ENCODE peak calls at places on chromosomes 16 and 17, in nine cellular contexts. V is right lobe of liver, W is epithelial cell of proximal tubule, L is sigmoid colon, R is body of pancreas, A is epithelial cell of esophagus, I is fibroblast of mammary gland, U is fibroblast of the aortic adventitia, Y is cardiac fibroblast. H is an unnamed sample.

GRCh38 chr16:87778830-87779579 is 13.2 kb upstream of the KLHDC4 start:
- DNase-seq in W (no peak), U (peak), V (peak), L (peak), R (peak), Y (peak), I (peak), A (peak), H (peak)

GRCh38 chr17:58960068-58960467 is 146.6 kb downstream of the TRIM37 start:
- DNase-seq in I (peak), R (peak), U (peak), W (peak), A (peak), L (no peak), Y (peak), V (no peak), H (no peak)

GRCh38 chr17:27354491-27355081 is 60.7 kb downstream of the WSB1 start:
- DNase-seq in L (no peak), I (no peak), Y (peak), A (peak), R (peak), V (no peak), U (no peak), W (no peak), H (no peak)

GRCh38 chr16:14301150-14302030 is 230.3 kb downstream of the MRTFB start:
- DNase-seq in U (peak), V (no peak), W (no peak), L (peak), Y (no peak), R (peak), A (peak), I (no peak), H (no peak)

GRCh38 chr16:23516366-23517137 is 6.3 kb upstream of the GGA2 start:
- DNase-seq in R (no peak), U (no peak), A (no peak), Y (no peak), I (no peak), V (no peak), W (no peak), L (no peak), H (no peak)

GRCh38 chr16:50121721-50122445 is 31.2 kb upstream of the TENT4B start:
- DNase-seq in R (no peak), U (no peak), A (no peak), Y (no peak), V (no peak), W (no peak), L (no peak), I (no peak), H (no peak)

GRCh38 chr16:85689285-85689949 is 663 bp upstream of the GINS2 start:
- DNase-seq in R (peak), I (no peak), A (no peak), V (peak), W (no peak), L (no peak), U (no peak), Y (no peak), H (no peak)

GRCh38 chr16:75379911-75380847 is 53.1 kb downstream of the CFDP1 start:
- DNase-seq in A (no peak), L (no peak), R (peak), V (no peak), Y (no peak), W (no peak), U (no peak), I (no peak), H (no peak)

GRCh38 chr17:19650826-19651225 is 2.3 kb downstream of the ALDH3A2 start:
- DNase-seq in A (peak), U (no peak), L (no peak), W (no peak), Y (peak), I (peak), R (no peak), V (no peak), H (no peak)

GRCh38 chr17:2084129-2084765 is 29.3 kb downstream of the HIC1 start:
- DNase-seq in R (no peak), U (peak), I (peak), L (peak), V (no peak), W (no peak), A (peak), Y (peak), H (no peak)

GRCh38 chr17:10198509-10199249 is at the start of gene GAS7:
- DNase-seq in W (no peak), V (peak), U (no peak), L (peak), R (peak), A (no peak), Y (no peak), I (no peak), H (peak)

GRCh38 chr17:73205326-73205980 is 12.6 kb downstream of the COG1 start:
- DNase-seq in W (no peak), R (no peak), Y (no peak), L (no peak), A (no peak), I (no peak), V (no peak), U (no peak), H (no peak)

GRCh38 chr16:67207857-67208524 is 9.1 kb downstream of the ELMO3 start:
- DNase-seq in V (no peak), R (no peak), L (no peak), Y (peak), W (no peak), I (peak), U (no peak), A (peak), H (no peak)

GRCh38 chr16:19607610-19608280 is 52.2 kb downstream of the VPS35L start:
- DNase-seq in A (no peak), R (no peak), W (no peak), I (peak), V (no peak), Y (peak), U (peak), L (no peak), H (no peak)

GRCh38 chr17:77364941-77365583 is 224.3 kb downstream of the SEC14L1 start:
- DNase-seq in I (no peak), L (no peak), Y (no peak), A (no peak), U (no peak), R (no peak), V (no peak), W (no peak), H (no peak)

GRCh38 chr16:85612801-85613608 is at the start of gene GSE1:
- DNase-seq in W (peak), A (peak), Y (peak), I (peak), L (peak), R (peak), V (peak), U (peak), H (no peak)

GRCh38 chr17:58084317-58084981 is 1.2 kb downstream of the DYNLL2 start:
- DNase-seq in Y (peak), I (peak), A (peak), U (peak), V (no peak), R (peak), L (peak), W (no peak), H (no peak)

GRCh38 chr17:28047806-28048205 is 5.3 kb downstream of the NLK start:
- DNase-seq in L (no peak), R (no peak), U (no peak), Y (no peak), I (no peak), V (no peak), W (no peak), A (no peak), H (no peak)

GRCh38 chr17:8190506-8190905 is 526 bp upstream of the BORCS6 start:
- DNase-seq in I (no peak), L (no peak), V (no peak), U (no peak), W (no peak), A (no peak), R (no peak), Y (no peak), H (no peak)

GRCh38 chr17:6078370-6078950 is 8.3 kb downstream of the WSCD1 start:
- DNase-seq in L (no peak), W (no peak), U (no peak), I (no peak), V (no peak), R (no peak), Y (no peak), A (no peak), H (peak)

GRCh38 chr17:77248216-77249054 is 107.7 kb downstream of the SEC14L1 start:
- DNase-seq in Y (no peak), R (no peak), W (no peak), L (no peak), I (no peak), A (no peak), U (no peak), V (no peak), H (no peak)

GRCh38 chr17:36869856-36870617 is 67.2 kb upstream of the LHX1 start:
- DNase-seq in W (no peak), Y (peak), L (no peak), R (no peak), A (peak), U (peak), I (peak), V (no peak), H (no peak)

GRCh38 chr16:70808371-70808770 is 7.4 kb upstream of the VAC14 start:
- DNase-seq in U (no peak), I (no peak), W (no peak), A (no peak), Y (no peak), L (no peak), R (no peak), V (no peak), H (no peak)

GRCh38 chr16:29779474-29779873 is 1.4 kb downstream of the ZG16 start:
- DNase-seq in A (peak), L (no peak), I (no peak), U (peak), Y (no peak), V (no peak), R (no peak), W (no peak), H (no peak)

GRCh38 chr16:81556715-81557284 is 112.2 kb downstream of the CMIP start:
- DNase-seq in Y (peak), U (no peak), A (no peak), I (peak), L (no peak), W (no peak), V (no peak), R (no peak), H (no peak)

GRCh38 chr17:19317359-19318095 is 45.0 kb downstream of the B9D1 start:
- DNase-seq in A (no peak), W (peak), R (peak), U (peak), I (peak), V (peak), L (peak), Y (peak), H (no peak)

GRCh38 chr16:61500851-61501250 is 535.4 kb downstream of the CDH8 start:
- DNase-seq in Y (no peak), W (no peak), V (no peak), R (no peak), U (no peak), I (no peak), A (no peak), L (no peak), H (no peak)

GRCh38 chr17:35716897-35717839 is 14.3 kb upstream of the RASL10B start:
- DNase-seq in R (peak), V (no peak), W (no peak), Y (peak), L (no peak), U (no peak), I (no peak), A (peak), H (no peak)

GRCh38 chr17:75681289-75681688 is 14.2 kb downstream of the SAP30BP start:
- DNase-seq in A (peak), W (no peak), V (no peak), L (no peak), R (no peak), Y (peak), U (peak), I (peak), H (no peak)

GRCh38 chr17:64634217-64634616 is 27.9 kb downstream of the SMURF2 start:
- DNase-seq in V (no peak), R (no peak), Y (no peak), W (no peak), U (no peak), I (no peak), L (no peak), A (no peak), H (no peak)

GRCh38 chr16:85690469-85691064 is 1.8 kb upstream of the GINS2 start:
- DNase-seq in Y (no peak), V (no peak), A (no peak), W (no peak), R (peak), U (no peak), I (no peak), L (no peak), H (no peak)

GRCh38 chr16:67339453-67339852 is 12.8 kb downstream of the LRRC36 start:
- DNase-seq in L (no peak), U (peak), V (no peak), R (no peak), I (peak), Y (peak), W (no peak), A (peak), H (no peak)

GRCh38 chr17:78416791-78417530 is 38.5 kb downstream of the PGS1 start:
- DNase-seq in R (peak), I (peak), L (peak), A (no peak), V (no peak), Y (no peak), U (peak), W (no peak), H (no peak)

GRCh38 chr16:82358601-82359221 is 188.7 kb upstream of the MPHOSPH6 start:
- DNase-seq in L (no peak), A (peak), W (no peak), V (no peak), U (no peak), R (no peak), I (no peak), Y (no peak), H (no peak)

GRCh38 chr16:27678955-27679354 is 129.0 kb downstream of the KATNIP start:
- DNase-seq in L (no peak), A (no peak), I (no peak), R (no peak), Y (no peak), W (no peak), U (no peak), V (no peak), H (no peak)

GRCh38 chr16:8505327-8505991 is 84.9 kb downstream of the TMEM114 start:
- DNase-seq in A (peak), W (no peak), V (no peak), I (no peak), L (no peak), R (no peak), U (no peak), Y (no peak), H (no peak)

GRCh38 chr16:87818533-87819161 is 50.7 kb downstream of the SLC7A5 start:
- DNase-seq in A (no peak), V (no peak), U (no peak), R (no peak), Y (no peak), I (no peak), L (no peak), W (no peak), H (no peak)

GRCh38 chr17:41800601-41801373 is 11.0 kb downstream of the P3H4 start:
- DNase-seq in V (no peak), Y (peak), W (no peak), R (no peak), L (peak), A (peak), I (peak), U (peak), H (no peak)

GRCh38 chr16:48374255-48374654 is 11.0 kb downstream of the SIAH1 start:
- DNase-seq in R (no peak), A (no peak), U (no peak), V (no peak), Y (no peak), I (no peak), L (no peak), W (no peak), H (no peak)

GRCh38 chr16:67104061-67104460 is 5.7 kb upstream of the PHAF1 start:
- DNase-seq in U (peak), Y (peak), I (peak), L (no peak), A (no peak), V (no peak), W (no peak), R (peak), H (no peak)

DNA sequence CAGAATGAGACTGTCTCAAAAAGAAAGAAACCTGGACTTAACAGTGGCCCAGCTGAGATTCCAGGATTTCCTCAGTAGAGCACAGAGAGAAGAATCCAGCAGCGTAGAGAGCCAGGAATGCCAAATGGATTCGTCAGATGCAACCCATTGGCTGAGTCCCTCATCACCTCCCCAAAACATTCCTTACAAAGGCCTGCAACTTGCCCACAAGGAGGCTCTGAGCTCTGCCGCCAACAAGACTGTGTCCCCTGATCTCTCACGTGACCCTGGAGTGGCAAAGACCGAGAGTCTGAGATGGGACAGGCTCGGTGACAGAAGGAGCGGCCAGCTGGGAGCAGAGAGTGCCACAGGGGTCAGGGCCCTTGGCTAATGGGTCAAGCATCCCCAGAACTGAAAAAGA is 6.9 kb upstream of the CHMP6 start:
- DNase-seq in R (no peak), Y (peak), A (peak), V (no peak), U (peak), L (no peak), I (peak), W (no peak), H (no peak)
- TF ChIP-seq CTCF in R (no peak), Y (peak), A (no peak), V (no peak), U (peak), L (no peak), I (peak), W (peak), H (no peak)

DNA sequence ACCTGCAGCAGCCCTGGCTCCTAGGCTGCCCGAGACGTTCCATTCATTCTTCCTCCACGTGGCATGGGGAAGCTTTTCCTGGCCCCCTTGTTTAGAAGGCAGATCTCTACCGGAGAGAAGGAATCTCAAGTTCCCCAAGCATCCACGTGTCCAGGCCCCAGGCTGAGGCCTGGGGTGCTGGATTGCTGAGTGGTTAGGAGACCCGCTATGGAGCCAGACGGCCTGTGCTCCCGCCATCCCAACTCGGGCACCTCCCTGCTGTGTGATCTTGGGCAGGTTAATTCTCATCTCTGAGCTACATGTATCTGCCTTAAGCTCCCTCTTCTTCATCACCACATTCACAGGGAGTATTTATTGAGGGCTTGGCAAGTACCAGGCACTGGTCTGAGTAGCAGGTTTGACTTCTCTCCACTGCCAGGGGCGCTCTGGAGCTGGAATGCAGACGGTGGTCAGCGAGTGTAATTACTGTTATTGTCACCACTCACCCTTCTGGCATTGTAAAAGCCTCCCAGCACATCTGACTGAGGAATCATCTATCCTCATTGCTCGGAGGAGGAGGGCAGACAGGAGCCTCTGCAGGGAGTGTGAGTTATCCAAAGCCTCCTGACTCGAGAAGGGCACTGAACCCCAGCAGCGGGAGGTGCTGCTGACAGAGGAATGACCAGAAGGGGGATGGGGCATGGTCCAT is 1.1 kb upstream of the ADGRG1 start:
- DNase-seq in V (no peak), R (no peak), U (peak), Y (peak), W (peak), I (peak), L (no peak), A (peak), H (no peak)
- TF ChIP-seq CTCF in V (no peak), R (no peak), U (peak), Y (peak), W (peak), I (peak), L (no peak), A (no peak), H (no peak)

GRCh38 chr16:89412811-89413210 is 77.5 kb downstream of the ANKRD11 start:
- DNase-seq in V (peak), R (no peak), W (no peak), U (no peak), I (no peak), L (no peak), A (no peak), Y (no peak), H (no peak)

GRCh38 chr16:89411335-89411850 is 79.0 kb downstream of the ANKRD11 start:
- DNase-seq in I (no peak), W (no peak), L (no peak), Y (no peak), V (no peak), A (no peak), U (no peak), R (no peak), H (no peak)

GRCh38 chr16:89409161-89409711 is 81.1 kb downstream of the ANKRD11 start:
- DNase-seq in V (no peak), A (peak), L (no peak), W (no peak), Y (peak), R (no peak), U (peak), I (peak), H (no peak)

GRCh38 chr16:89410322-89410721 is 80.0 kb downstream of the ANKRD11 start:
- DNase-seq in A (no peak), Y (no peak), V (no peak), L (no peak), U (no peak), I (no peak), R (no peak), W (no peak), H (no peak)

DNA sequence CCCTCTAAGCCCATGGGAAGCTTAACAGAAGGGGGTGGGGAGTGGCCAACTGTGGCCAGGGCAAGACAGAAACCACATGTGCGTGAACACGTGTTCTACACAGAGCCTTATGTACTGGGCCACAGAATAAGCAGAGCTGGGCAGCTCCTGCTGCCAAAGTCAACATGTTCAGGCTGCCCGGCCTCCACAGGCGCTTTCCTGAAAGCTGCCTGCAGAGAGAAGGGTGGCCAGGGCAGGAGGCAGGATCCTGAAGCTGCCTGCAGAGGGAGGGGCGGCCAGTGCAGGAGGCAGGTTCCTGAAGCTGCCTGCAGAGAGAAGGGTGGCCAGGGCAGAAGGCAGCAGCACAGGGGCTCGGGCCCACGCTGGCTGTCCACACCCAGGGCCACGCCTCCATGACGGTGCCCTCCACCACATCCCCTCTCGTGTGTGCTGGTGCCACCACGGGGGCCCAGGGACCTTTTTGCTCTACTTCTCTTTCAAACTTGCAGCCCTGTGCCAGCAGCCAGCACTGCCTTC is 79.5 kb downstream of the ANKRD11 start:
- DNase-seq in V (peak), A (peak), L (peak), Y (peak), I (peak), W (no peak), R (peak), U (peak), H (no peak)
- TF ChIP-seq CTCF in V (peak), A (peak), L (no peak), Y (peak), I (peak), W (no peak), R (no peak), U (peak), H (no peak)

GRCh38 chr16:83882118-83882879 is 16.6 kb upstream of the MLYCD start:
- DNase-seq in Y (no peak), R (no peak), A (no peak), I (no peak), W (no peak), L (no peak), U (no peak), V (no peak), H (no peak)

GRCh38 chr16:83878838-83879237 is 20.1 kb upstream of the MLYCD start:
- DNase-seq in I (peak), A (peak), U (peak), V (no peak), R (peak), Y (peak), W (no peak), L (no peak), H (no peak)
- TF ChIP-seq CTCF in I (peak), A (peak), U (peak), V (peak), R (peak), Y (peak), W (peak), L (no peak), H (peak)

GRCh38 chr17:74454197-74455024 is 12.0 kb upstream of the CD300A start:
- DNase-seq in V (peak), W (no peak), U (peak), I (peak), R (peak), L (peak), Y (peak), A (peak), H (no peak)
- TF ChIP-seq CTCF in V (peak), W (peak), U (peak), I (no peak), R (no peak), L (no peak), Y (no peak), A (no peak), H (no peak)

H was measured in D721Med.